ENCODE peak calls at places on chromosomes 11 and 22, in eight cellular contexts. One of them, this sample, is unnamed.

GRCh38 chr11:64885367-64886286 is 7.2 kb upstream of the EHD1 start:
- DNase-seq in right atrium auricular region: no peak
- DNase-seq in WTC11: no peak
- DNase-seq in ascending aorta: no peak
- DNase-seq in H1: no peak
- DNase-seq in BJ: no peak
- DNase-seq in psoas muscle: no peak
- DNase-seq in AG09319: no peak
- DNase-seq in this sample: no peak

GRCh38 chr22:42323971-42324370 is 53.5 kb upstream of the TCF20 start:
- DNase-seq in psoas muscle: no peak
- DNase-seq in ascending aorta: no peak
- DNase-seq in BJ: no peak
- DNase-seq in WTC11: no peak
- DNase-seq in AG09319: no peak
- DNase-seq in H1: no peak
- DNase-seq in right atrium auricular region: no peak
- DNase-seq in this sample: no peak

GRCh38 chr11:20238712-20239111 is 78.4 kb upstream of the DBX1 start:
- DNase-seq in BJ: no peak
- DNase-seq in H1: no peak
- DNase-seq in ascending aorta: no peak
- DNase-seq in right atrium auricular region: no peak
- DNase-seq in psoas muscle: no peak
- DNase-seq in WTC11: no peak
- DNase-seq in AG09319: no peak
- DNase-seq in this sample: no peak

GRCh38 chr11:17528181-17528691 is 16.0 kb downstream of the USH1C start:
- DNase-seq in ascending aorta: no peak
- DNase-seq in BJ: no peak
- DNase-seq in right atrium auricular region: no peak
- DNase-seq in WTC11: peak; percentile 82
- DNase-seq in psoas muscle: peak; percentile 71
- DNase-seq in H1: no peak
- DNase-seq in AG09319: no peak
- DNase-seq in this sample: no peak

GRCh38 chr22:41261541-41262249 is 21.0 kb upstream of the CHADL start:
- DNase-seq in BJ: no peak
- DNase-seq in H1: no peak
- DNase-seq in AG09319: no peak
- DNase-seq in WTC11: no peak
- DNase-seq in right atrium auricular region: no peak
- DNase-seq in ascending aorta: no peak
- DNase-seq in psoas muscle: no peak
- DNase-seq in this sample: no peak

GRCh38 chr11:65432133-65432650 is 9.6 kb downstream of the NEAT1 start:
- DNase-seq in WTC11: no peak
- DNase-seq in BJ: no peak
- DNase-seq in H1: no peak
- DNase-seq in right atrium auricular region: no peak
- DNase-seq in psoas muscle: no peak
- DNase-seq in ascending aorta: no peak
- DNase-seq in AG09319: no peak
- DNase-seq in this sample: no peak

GRCh38 chr11:61886643-61887042 is 4.7 kb downstream of the FADS3 start:
- DNase-seq in AG09319: no peak
- DNase-seq in psoas muscle: no peak
- DNase-seq in ascending aorta: no peak
- DNase-seq in WTC11: no peak
- DNase-seq in right atrium auricular region: no peak
- DNase-seq in H1: no peak
- DNase-seq in BJ: no peak
- DNase-seq in this sample: no peak

GRCh38 chr11:8025123-8025522 is 38.0 kb downstream of the EIF3F start:
- DNase-seq in right atrium auricular region: peak; percentile 11
- DNase-seq in H1: no peak
- DNase-seq in AG09319: no peak
- DNase-seq in psoas muscle: no peak
- DNase-seq in WTC11: no peak
- DNase-seq in ascending aorta: peak; percentile 16
- DNase-seq in BJ: no peak
- DNase-seq in this sample: no peak

GRCh38 chr11:100576044-100577021 is 110.8 kb upstream of the ARHGAP42 start:
- DNase-seq in right atrium auricular region: no peak
- DNase-seq in AG09319: no peak
- DNase-seq in ascending aorta: no peak
- DNase-seq in WTC11: no peak
- DNase-seq in psoas muscle: no peak
- DNase-seq in H1: no peak
- DNase-seq in BJ: no peak
- DNase-seq in this sample: no peak

GRCh38 chr11:2400069-2400760 is at the start of gene TSSC4:
- DNase-seq in WTC11: peak; percentile 98
- DNase-seq in H1: peak; percentile 100
- DNase-seq in psoas muscle: peak; percentile 100
- DNase-seq in ascending aorta: peak; percentile 100
- DNase-seq in right atrium auricular region: peak; percentile 100
- DNase-seq in AG09319: peak; percentile 100
- DNase-seq in BJ: peak; percentile 100
- DNase-seq in this sample: peak; percentile 100

GRCh38 chr11:2402890-2403645 is 2.5 kb downstream of the TSSC4 start:
- DNase-seq in right atrium auricular region: no peak
- DNase-seq in WTC11: no peak
- DNase-seq in BJ: no peak
- DNase-seq in ascending aorta: no peak
- DNase-seq in AG09319: no peak
- DNase-seq in H1: no peak
- DNase-seq in psoas muscle: no peak
- DNase-seq in this sample: no peak

GRCh38 chr11:2400761-2401435 is 348 bp downstream of the TSSC4 start:
- DNase-seq in WTC11: no peak
- DNase-seq in AG09319: no peak
- DNase-seq in ascending aorta: no peak
- DNase-seq in H1: no peak
- DNase-seq in psoas muscle: no peak
- DNase-seq in BJ: no peak
- DNase-seq in right atrium auricular region: no peak
- DNase-seq in this sample: no peak

GRCh38 chr11:2402106-2402505 is 1.6 kb downstream of the TSSC4 start:
- DNase-seq in AG09319: no peak
- DNase-seq in WTC11: no peak
- DNase-seq in right atrium auricular region: no peak
- DNase-seq in ascending aorta: no peak
- DNase-seq in psoas muscle: no peak
- DNase-seq in BJ: no peak
- DNase-seq in H1: no peak
- DNase-seq in this sample: no peak

GRCh38 chr11:2401436-2401984 is 960 bp downstream of the TSSC4 start:
- DNase-seq in psoas muscle: no peak
- DNase-seq in right atrium auricular region: no peak
- DNase-seq in BJ: no peak
- DNase-seq in WTC11: no peak
- DNase-seq in ascending aorta: no peak
- DNase-seq in H1: no peak
- DNase-seq in AG09319: no peak
- DNase-seq in this sample: no peak
- TF ChIP-seq CTCF in psoas muscle: no peak
- TF ChIP-seq CTCF in right atrium auricular region: no peak
- TF ChIP-seq CTCF in BJ: no peak
- TF ChIP-seq CTCF in WTC11: no peak
- TF ChIP-seq CTCF in ascending aorta: no peak
- TF ChIP-seq CTCF in H1: no peak
- TF ChIP-seq CTCF in AG09319: no peak
- TF ChIP-seq CTCF in this sample: no peak

GRCh38 chr11:132943325-132943736 is 589.0 kb downstream of the OPCML start:
- DNase-seq in AG09319: no peak
- DNase-seq in psoas muscle: no peak
- DNase-seq in H1: no peak
- DNase-seq in WTC11: peak; percentile 34
- DNase-seq in BJ: no peak
- DNase-seq in right atrium auricular region: no peak
- DNase-seq in ascending aorta: no peak
- DNase-seq in this sample: no peak

GRCh38 chr11:132941024-132941646 is 591.2 kb downstream of the OPCML start:
- DNase-seq in H1: no peak
- DNase-seq in right atrium auricular region: no peak
- DNase-seq in BJ: peak; percentile 1
- DNase-seq in AG09319: peak; percentile 2
- DNase-seq in ascending aorta: no peak
- DNase-seq in WTC11: no peak
- DNase-seq in psoas muscle: no peak
- DNase-seq in this sample: no peak

GRCh38 chr11:132941761-132942160 is 590.5 kb downstream of the OPCML start:
- DNase-seq in psoas muscle: no peak
- DNase-seq in BJ: no peak
- DNase-seq in AG09319: no peak
- DNase-seq in right atrium auricular region: no peak
- DNase-seq in H1: no peak
- DNase-seq in WTC11: no peak
- DNase-seq in ascending aorta: no peak
- DNase-seq in this sample: no peak

GRCh38 chr11:132943737-132944556 is 588.4 kb downstream of the OPCML start:
- DNase-seq in H1: no peak
- DNase-seq in BJ: no peak
- DNase-seq in right atrium auricular region: no peak
- DNase-seq in WTC11: peak; percentile 28
- DNase-seq in AG09319: no peak
- DNase-seq in ascending aorta: no peak
- DNase-seq in psoas muscle: no peak
- DNase-seq in this sample: no peak

DNA sequence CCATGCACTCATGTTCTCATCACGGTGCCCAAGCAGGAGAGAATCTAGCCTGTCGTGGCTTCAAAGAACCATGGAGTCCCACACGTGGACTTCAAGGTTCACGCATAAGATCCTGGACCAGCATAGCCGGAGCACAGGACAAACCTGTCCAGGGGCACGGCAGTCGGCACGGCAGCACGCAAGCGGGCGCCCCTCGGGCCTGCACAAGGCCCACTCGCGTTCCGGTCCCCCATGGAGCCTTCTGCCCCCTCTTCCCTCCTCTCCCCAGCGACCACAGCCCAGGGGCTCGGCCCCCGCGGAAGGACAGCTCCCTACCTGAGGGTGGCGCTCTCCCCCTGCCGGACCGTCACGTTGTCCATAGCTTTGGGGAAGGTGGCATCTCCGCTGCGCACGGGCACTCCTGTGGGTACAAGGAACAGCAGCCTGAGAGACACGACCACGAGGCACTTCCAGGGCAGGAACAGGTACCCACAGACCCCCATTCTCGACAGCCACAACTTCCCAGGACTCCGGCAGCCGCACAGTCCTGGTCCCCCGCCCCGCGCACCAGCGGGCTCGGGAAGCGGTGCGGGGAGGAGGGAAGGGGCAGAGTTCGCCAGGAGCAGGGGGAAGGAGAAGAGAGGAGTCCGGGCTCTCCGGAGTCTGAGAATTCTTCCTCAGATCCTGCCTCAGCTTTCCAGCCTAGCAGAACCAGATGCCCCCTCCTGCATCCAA is 589.5 kb downstream of the OPCML start:
- DNase-seq in H1: no peak
- DNase-seq in WTC11: peak; percentile 68
- DNase-seq in psoas muscle: no peak
- DNase-seq in BJ: no peak
- DNase-seq in ascending aorta: no peak
- DNase-seq in right atrium auricular region: no peak
- DNase-seq in AG09319: no peak
- DNase-seq in this sample: no peak
- TF ChIP-seq CTCF in H1: peak; percentile 60
- TF ChIP-seq CTCF in WTC11: peak; percentile 44
- TF ChIP-seq CTCF in psoas muscle: no peak
- TF ChIP-seq CTCF in BJ: peak; percentile 6
- TF ChIP-seq CTCF in ascending aorta: no peak
- TF ChIP-seq CTCF in right atrium auricular region: no peak
- TF ChIP-seq CTCF in AG09319: no peak
- TF ChIP-seq CTCF in this sample: peak; percentile 61

GRCh38 chr11:33089776-33090175 is 50.4 kb downstream of the TCP11L1 start:
- DNase-seq in psoas muscle: no peak
- DNase-seq in ascending aorta: no peak
- DNase-seq in AG09319: no peak
- DNase-seq in WTC11: no peak
- DNase-seq in H1: no peak
- DNase-seq in BJ: no peak
- DNase-seq in right atrium auricular region: no peak
- DNase-seq in this sample: no peak
- TF ChIP-seq CTCF in psoas muscle: no peak
- TF ChIP-seq CTCF in ascending aorta: no peak
- TF ChIP-seq CTCF in AG09319: peak; percentile 1
- TF ChIP-seq CTCF in WTC11: no peak
- TF ChIP-seq CTCF in H1: no peak
- TF ChIP-seq CTCF in BJ: no peak
- TF ChIP-seq CTCF in right atrium auricular region: no peak
- TF ChIP-seq CTCF in this sample: no peak

GRCh38 chr11:36453678-36454077 is 56.4 kb downstream of the TRAF6 start:
- DNase-seq in H1: no peak
- DNase-seq in right atrium auricular region: no peak
- DNase-seq in AG09319: no peak
- DNase-seq in psoas muscle: no peak
- DNase-seq in BJ: no peak
- DNase-seq in WTC11: no peak
- DNase-seq in ascending aorta: no peak
- DNase-seq in this sample: peak; percentile 49

GRCh38 chr11:36454991-36455611 is 55.0 kb downstream of the TRAF6 start:
- DNase-seq in right atrium auricular region: no peak
- DNase-seq in ascending aorta: no peak
- DNase-seq in H1: no peak
- DNase-seq in WTC11: peak; percentile 21
- DNase-seq in BJ: no peak
- DNase-seq in AG09319: no peak
- DNase-seq in psoas muscle: no peak
- DNase-seq in this sample: peak; percentile 62

GRCh38 chr11:36454551-36454950 is 55.5 kb downstream of the TRAF6 start:
- DNase-seq in ascending aorta: no peak
- DNase-seq in AG09319: no peak
- DNase-seq in WTC11: no peak
- DNase-seq in psoas muscle: no peak
- DNase-seq in right atrium auricular region: no peak
- DNase-seq in BJ: no peak
- DNase-seq in H1: no peak
- DNase-seq in this sample: peak; percentile 62

GRCh38 chr11:36456136-36456535 is 53.9 kb downstream of the TRAF6 start:
- DNase-seq in H1: no peak
- DNase-seq in WTC11: no peak
- DNase-seq in AG09319: no peak
- DNase-seq in right atrium auricular region: no peak
- DNase-seq in BJ: no peak
- DNase-seq in psoas muscle: no peak
- DNase-seq in ascending aorta: no peak
- DNase-seq in this sample: peak; percentile 47

DNA sequence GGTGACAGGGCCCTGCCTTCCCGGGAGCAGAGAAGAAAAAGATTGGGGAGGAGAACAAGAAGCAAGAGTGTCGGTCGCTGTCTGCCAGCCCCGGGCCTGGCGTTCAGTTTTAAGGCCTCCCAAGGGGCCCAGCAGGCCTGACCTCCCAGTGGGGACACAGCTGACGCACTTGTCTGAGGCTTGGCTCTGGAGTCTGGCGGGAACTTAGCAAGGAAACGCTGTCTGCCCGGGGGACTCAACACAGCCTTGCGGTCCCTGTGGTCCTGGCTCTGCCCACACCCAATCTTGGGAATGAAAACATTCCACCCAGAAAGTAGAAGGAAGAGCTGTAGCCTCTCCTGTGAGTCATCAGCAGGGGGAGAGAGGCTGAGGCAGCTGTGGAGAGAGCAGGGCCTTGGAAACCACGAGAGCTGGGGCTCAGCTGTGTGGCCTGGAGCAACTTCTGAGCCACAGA is 54.4 kb downstream of the TRAF6 start:
- DNase-seq in BJ: peak; percentile 99
- DNase-seq in psoas muscle: peak; percentile 90
- DNase-seq in right atrium auricular region: peak; percentile 94
- DNase-seq in H1: no peak
- DNase-seq in AG09319: peak; percentile 79
- DNase-seq in ascending aorta: peak; percentile 95
- DNase-seq in WTC11: no peak
- DNase-seq in this sample: peak; percentile 64
- TF ChIP-seq CTCF in BJ: no peak
- TF ChIP-seq CTCF in psoas muscle: no peak
- TF ChIP-seq CTCF in right atrium auricular region: no peak
- TF ChIP-seq CTCF in H1: no peak
- TF ChIP-seq CTCF in AG09319: no peak
- TF ChIP-seq CTCF in ascending aorta: no peak
- TF ChIP-seq CTCF in WTC11: no peak
- TF ChIP-seq CTCF in this sample: no peak